ENCODE peak calls at places on chromosome 3, in six cellular contexts. R is ovary; T is fibroblast of lung; C is GM23248; Q is heart left ventricle; L is CD8-positive, alpha-beta T cell. P is an unnamed sample.

GRCh38 chr3:194084284-194084683 is 51.7 kb upstream of the HES1 start:
- DNase-seq in R (no peak), T (no peak), C (no peak), Q (no peak), L (no peak), P (no peak)

GRCh38 chr3:139118835-139119234 is 74.1 kb upstream of the PRR23C start:
- DNase-seq in R (no peak), T (no peak), C (no peak), Q (no peak), L (no peak), P (no peak)

GRCh38 chr3:165336786-165337185 is 140.6 kb upstream of the SLITRK3 start:
- DNase-seq in R (no peak), T (peak; percentile 45), C (no peak), Q (no peak), L (no peak), P (no peak)

GRCh38 chr3:140006331-140006730 is 71.3 kb downstream of the CLSTN2 start:
- DNase-seq in R (no peak), T (no peak), C (no peak), Q (no peak), L (no peak), P (no peak)

GRCh38 chr3:187015903-187016638 is 85.7 kb downstream of the ST6GAL1 start:
- DNase-seq in R (no peak), T (no peak), C (no peak), Q (no peak), L (peak; percentile 46), P (no peak)

GRCh38 chr3:37945803-37946530 is 44.6 kb upstream of the VILL start:
- DNase-seq in R (no peak), T (peak; percentile 60), C (peak; percentile 47), Q (no peak), L (no peak), P (no peak)

GRCh38 chr3:10352146-10352911 is 31.4 kb upstream of the SEC13 start:
- DNase-seq in R (no peak), T (peak; percentile 90), C (peak; percentile 39), Q (no peak), L (no peak), P (no peak)

GRCh38 chr3:19147905-19148767 is at the start of gene KCNH8:
- DNase-seq in R (no peak), T (no peak), C (no peak), Q (peak; percentile 29), L (peak; percentile 49), P (peak; percentile 72)

GRCh38 chr3:101674518-101674917 is 2.4 kb downstream of the ZBTB11 start:
- DNase-seq in R (no peak), T (no peak), C (no peak), Q (no peak), L (no peak), P (no peak)

GRCh38 chr3:155392138-155392537 is 98.7 kb upstream of the STRIT1 start:
- DNase-seq in R (no peak), T (no peak), C (peak; percentile 15), Q (no peak), L (no peak), P (no peak)

GRCh38 chr3:85662462-85662861 is 703.7 kb downstream of the CADM2 start:
- DNase-seq in R (no peak), T (no peak), C (no peak), Q (no peak), L (no peak), P (no peak)

GRCh38 chr3:126753191-126754160 is 49.4 kb downstream of the CHCHD6 start:
- DNase-seq in R (no peak), T (peak; percentile 85), C (peak; percentile 88), Q (no peak), L (peak; percentile 25), P (no peak)

GRCh38 chr3:31210068-31210650 is 315.7 kb upstream of the GADL1 start:
- DNase-seq in R (no peak), T (no peak), C (no peak), Q (no peak), L (no peak), P (no peak)

DNA sequence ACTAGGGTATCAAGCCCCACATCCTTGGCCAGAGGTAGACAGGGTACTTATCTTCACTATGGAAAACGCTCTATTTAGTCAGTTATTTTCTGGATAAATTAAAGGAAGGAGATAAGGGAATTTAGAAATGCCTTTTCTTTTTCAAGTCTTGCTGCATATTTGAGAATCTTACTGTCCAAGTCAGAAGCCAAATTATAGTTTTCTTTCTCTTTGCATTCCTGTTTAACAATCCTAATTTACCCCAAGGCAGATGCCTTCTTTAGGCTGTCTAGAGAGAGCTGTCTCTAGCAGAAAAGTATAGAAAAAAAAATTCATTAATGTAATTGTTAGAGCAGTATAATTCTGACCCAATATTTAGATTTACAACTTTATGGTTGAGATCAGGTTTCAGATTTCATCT is 64.4 kb upstream of the TBC1D5 start:
- DNase-seq in R (no peak), T (no peak), C (no peak), Q (no peak), L (no peak), P (no peak)
- H3K4me1 ChIP-seq in R (no peaks in the 10 kb centered on the region), T (no peaks in the 10 kb centered on the region), C (peaks cover 26% of the 10 kb centered on the region), Q (no peaks in the 10 kb centered on the region), L (peaks cover 8% of the 10 kb centered on the region), P (no peaks in the 10 kb centered on the region)

DNA sequence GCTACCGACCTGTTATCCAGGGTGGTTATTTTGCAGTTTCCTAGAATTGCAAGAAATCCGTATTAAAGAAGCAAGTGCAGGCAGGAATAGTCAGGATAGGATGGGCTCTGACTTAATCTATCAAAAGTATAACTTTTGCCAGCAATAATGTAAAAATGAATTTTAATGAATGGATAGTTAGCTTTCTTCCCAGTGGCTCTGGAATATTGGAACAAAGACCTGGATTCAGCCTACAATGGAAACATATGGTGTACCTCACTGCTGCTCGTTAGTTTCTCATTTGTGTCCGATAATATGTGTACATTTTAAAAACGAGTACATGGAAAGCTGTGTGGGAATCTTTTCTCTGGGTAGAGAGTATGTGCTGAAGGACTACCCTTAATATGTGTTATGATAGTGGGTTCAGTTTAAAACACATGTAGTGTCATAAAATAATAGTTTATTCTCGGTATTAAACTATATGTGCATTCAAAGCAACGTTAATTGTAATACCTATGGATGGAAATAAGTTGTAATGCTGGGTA is 805 bp downstream of the SERPINI1 start:
- DNase-seq in R (no peak), T (no peak), C (no peak), Q (no peak), L (no peak), P (no peak)
- H3K4me1 ChIP-seq in R (peaks cover 1% of the 10 kb centered on the region), T (peaks cover 2% of the 10 kb centered on the region), C (peaks cover 17% of the 10 kb centered on the region), Q (peaks cover 28% of the 10 kb centered on the region), L (peaks cover 32% of the 10 kb centered on the region), P (no peaks in the 10 kb centered on the region)

GRCh38 chr3:12658593-12659058 is 5.3 kb downstream of the RAF1 start:
- DNase-seq in R (no peak), T (peak; percentile 94), C (peak; percentile 93), Q (no peak), L (no peak), P (no peak)

GRCh38 chr3:12661926-12662592 is 1.9 kb downstream of the RAF1 start:
- DNase-seq in R (no peak), T (no peak), C (no peak), Q (no peak), L (no peak), P (no peak)

GRCh38 chr3:12659316-12660015 is 4.5 kb downstream of the RAF1 start:
- DNase-seq in R (no peak), T (peak; percentile 17), C (peak; percentile 54), Q (no peak), L (no peak), P (no peak)

GRCh38 chr3:12662593-12663310 is 1.2 kb downstream of the RAF1 start:
- DNase-seq in R (peak; percentile 54), T (peak; percentile 47), C (peak; percentile 80), Q (peak; percentile 49), L (no peak), P (peak; percentile 53)

GRCh38 chr3:12660196-12660595 is 3.7 kb downstream of the RAF1 start:
- DNase-seq in R (no peak), T (no peak), C (no peak), Q (no peak), L (no peak), P (no peak)
- H3K4me1 ChIP-seq in R (peaks cover 17% of the 10 kb centered on the region), T (peaks cover 14% of the 10 kb centered on the region), C (peaks cover 60% of the 10 kb centered on the region), Q (peaks cover 81% of the 10 kb centered on the region), L (peaks cover 43% of the 10 kb centered on the region), P (peaks cover 23% of the 10 kb centered on the region)

GRCh38 chr3:50321844-50322385 is 630 bp downstream of the HYAL2 start:
- DNase-seq in R (no peak), T (no peak), C (no peak), Q (peak; percentile 80), L (no peak), P (no peak)
- H3K4me1 ChIP-seq in R (peaks cover 22% of the 10 kb centered on the region), T (peaks cover 7% of the 10 kb centered on the region), C (peaks cover 13% of the 10 kb centered on the region), Q (peaks cover 79% of the 10 kb centered on the region), L (peaks cover 29% of the 10 kb centered on the region), P (peaks cover 52% of the 10 kb centered on the region)

DNA sequence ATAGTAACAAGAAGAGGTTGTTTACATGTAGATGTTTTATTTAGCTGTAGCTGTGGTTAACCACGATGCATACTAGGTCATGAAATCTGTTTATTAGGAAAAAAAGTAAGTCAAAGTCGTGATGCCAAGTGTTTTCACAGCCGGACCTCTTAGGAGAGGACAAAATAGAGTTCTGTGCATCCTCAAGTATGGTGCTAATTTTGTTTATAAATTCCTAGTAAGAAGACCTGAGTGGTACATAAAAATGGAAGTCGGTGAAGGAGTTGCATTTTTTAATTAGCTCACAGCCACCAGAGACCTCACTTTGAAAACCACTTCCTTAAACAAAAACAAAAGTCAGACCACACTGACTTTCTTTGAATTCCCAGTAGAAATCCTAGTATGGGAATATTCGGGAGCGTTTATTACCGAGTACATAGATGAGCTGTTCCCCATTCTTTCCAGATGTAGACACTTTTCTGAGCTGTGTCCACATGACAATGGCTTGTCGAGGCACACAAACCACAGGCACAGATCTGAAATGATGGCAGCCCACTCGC is 143.6 kb upstream of the UBE2E1 start:
- DNase-seq in R (no peak), T (no peak), C (no peak), Q (no peak), L (no peak), P (no peak)
- H3K4me1 ChIP-seq in R (peaks cover 5% of the 10 kb centered on the region), T (peaks cover 2% of the 10 kb centered on the region), C (peaks cover 15% of the 10 kb centered on the region), Q (peaks cover 5% of the 10 kb centered on the region), L (no peaks in the 10 kb centered on the region), P (peaks cover 3% of the 10 kb centered on the region)

GRCh38 chr3:150410311-150411105 is 2.4 kb downstream of the TSC22D2 start:
- DNase-seq in R (peak; percentile 53), T (peak; percentile 36), C (peak; percentile 61), Q (peak; percentile 44), L (peak; percentile 53), P (peak; percentile 56)
- H3K4me1 ChIP-seq in R (peaks cover 2% of the 10 kb centered on the region), T (peaks cover 5% of the 10 kb centered on the region), C (peaks cover 32% of the 10 kb centered on the region), Q (peaks cover 42% of the 10 kb centered on the region), L (peaks cover 31% of the 10 kb centered on the region), P (peaks cover 19% of the 10 kb centered on the region)

GRCh38 chr3:141399979-141400971 is 32.0 kb downstream of the ZBTB38 start:
- DNase-seq in R (no peak), T (no peak), C (peak; percentile 57), Q (no peak), L (no peak), P (no peak)

GRCh38 chr3:141401584-141402475 is 33.5 kb downstream of the ZBTB38 start:
- DNase-seq in R (peak; percentile 75), T (peak; percentile 43), C (peak; percentile 73), Q (peak; percentile 71), L (no peak), P (peak; percentile 62)

GRCh38 chr3:141403576-141403975 is 35.3 kb downstream of the ZBTB38 start:
- DNase-seq in R (no peak), T (no peak), C (no peak), Q (no peak), L (no peak), P (no peak)

GRCh38 chr3:141401095-141401494 is 32.8 kb downstream of the ZBTB38 start:
- DNase-seq in R (no peak), T (no peak), C (no peak), Q (no peak), L (no peak), P (no peak)

GRCh38 chr3:141402476-141403171 is 34.3 kb downstream of the ZBTB38 start:
- DNase-seq in R (peak; percentile 81), T (peak; percentile 63), C (peak; percentile 81), Q (peak; percentile 88), L (peak; percentile 80), P (peak; percentile 83)
- H3K4me1 ChIP-seq in R (peaks cover 20% of the 10 kb centered on the region), T (peaks cover 40% of the 10 kb centered on the region), C (peaks cover 71% of the 10 kb centered on the region), Q (peaks cover 75% of the 10 kb centered on the region), L (peaks cover 25% of the 10 kb centered on the region), P (peaks cover 19% of the 10 kb centered on the region)

P was measured in testis.